ENCODE peak calls at places on chromosomes 3 and 15, in seven cellular contexts. Z is T-helper 22 cell, U is ELF-1, V is GF-D8, E is anterior cingulate cortex, A is dermis microvascular lymphatic vessel endothelial cell, M is RPMI7951. P is an unnamed sample.

GRCh38 chr3:51539291-51539891 is 872 bp downstream of the RAD54L2 start:
- DNase-seq in Z (peak; percentile 6), U (peak; percentile 55), V (no peak), E (no peak), A (peak; percentile 87), M (peak; percentile 67), P (no peak)

GRCh38 chr3:195081242-195081963 is 189.6 kb downstream of the XXYLT1 start:
- DNase-seq in Z (no peak), U (no peak), V (no peak), E (no peak), A (no peak), M (no peak), P (no peak)

GRCh38 chr3:24088782-24089181 is 143.7 kb downstream of the NR1D2 start:
- DNase-seq in Z (no peak), U (no peak), V (no peak), E (no peak), A (peak; percentile 6), M (peak; percentile 33), P (no peak)

GRCh38 chr15:67832031-67832551 is 6.8 kb downstream of the SKOR1 start:
- DNase-seq in Z (no peak), U (peak; percentile 60), V (peak; percentile 2), E (no peak), A (no peak), M (peak; percentile 39), P (no peak)

GRCh38 chr3:190807719-190808375 is 54.6 kb downstream of the GMNC start:
- DNase-seq in Z (no peak), U (no peak), V (no peak), E (no peak), A (peak; percentile 7), M (no peak), P (no peak)

GRCh38 chr3:66001626-66002025 is 37.1 kb downstream of the MAGI1 start:
- DNase-seq in Z (no peak), U (no peak), V (no peak), E (no peak), A (peak; percentile 60), M (no peak), P (no peak)

GRCh38 chr3:73405000-73405399 is 219.7 kb downstream of the PDZRN3 start:
- DNase-seq in Z (no peak), U (no peak), V (no peak), E (no peak), A (no peak), M (no peak), P (no peak)

GRCh38 chr3:116566478-116566960 is 121.2 kb upstream of the LSAMP start:
- DNase-seq in Z (no peak), U (no peak), V (no peak), E (no peak), A (no peak), M (no peak), P (no peak)

GRCh38 chr15:67117356-67117755 is 52.0 kb downstream of the SMAD3 start:
- DNase-seq in Z (no peak), U (no peak), V (no peak), E (no peak), A (no peak), M (peak; percentile 73), P (no peak)

GRCh38 chr3:184016169-184016570 is 1.5 kb downstream of the ABCC5 start:
- DNase-seq in Z (no peak), U (peak; percentile 14), V (no peak), E (no peak), A (no peak), M (no peak), P (no peak)

GRCh38 chr15:31391687-31392671 is 65.3 kb downstream of the KLF13 start:
- DNase-seq in Z (peak; percentile 71), U (peak; percentile 76), V (no peak), E (peak; percentile 29), A (peak; percentile 41), M (peak; percentile 81), P (peak; percentile 73)

GRCh38 chr15:56736308-56736707 is 3.0 kb upstream of the ZNF280D start:
- DNase-seq in Z (no peak), U (no peak), V (no peak), E (no peak), A (peak; percentile 69), M (peak; percentile 81), P (no peak)

GRCh38 chr15:90619468-90619867 is 89.7 kb downstream of the CRTC3 start:
- DNase-seq in Z (no peak), U (no peak), V (no peak), E (no peak), A (no peak), M (no peak), P (no peak)

GRCh38 chr3:11692251-11692813 is 48.6 kb upstream of the VGLL4 start:
- DNase-seq in Z (no peak), U (no peak), V (no peak), E (no peak), A (no peak), M (no peak), P (no peak)

GRCh38 chr3:143265501-143266070 is 146.0 kb downstream of the CHST2 start:
- DNase-seq in Z (no peak), U (no peak), V (no peak), E (no peak), A (no peak), M (no peak), P (no peak)

GRCh38 chr3:14346642-14347041 is 55.8 kb upstream of the SLC6A6 start:
- DNase-seq in Z (no peak), U (no peak), V (no peak), E (no peak), A (no peak), M (no peak), P (no peak)

GRCh38 chr3:71984843-71985594 is 200.1 kb upstream of the PROK2 start:
- DNase-seq in Z (no peak), U (no peak), V (no peak), E (no peak), A (no peak), M (no peak), P (no peak)